ENCODE peak calls at places on chromosomes 16 and 17, in eight cellular contexts. One of them, this sample, is unnamed.

GRCh38 chr17:12955521-12955920 is 62.3 kb downstream of the ELAC2 start:
- DNase-seq in NCI-H1436: no peak
- DNase-seq in mucosa of gallbladder: no peak
- DNase-seq in stimulated activated CD4-positive, alpha-beta T cell treated with anti-CD3 and anti-CD28 coated beads, Interleukin-15, amount 100 ng/mL, for 1 hour: no peak
- DNase-seq in AG10803: no peak
- DNase-seq in Karpas-422: no peak
- DNase-seq in lower leg skin: no peak
- DNase-seq in cardiac muscle cell: no peak
- DNase-seq in this sample: no peak

GRCh38 chr16:6562985-6563384 is 769.7 kb upstream of the RBFOX1 start:
- DNase-seq in NCI-H1436: no peak
- DNase-seq in mucosa of gallbladder: no peak
- DNase-seq in stimulated activated CD4-positive, alpha-beta T cell treated with anti-CD3 and anti-CD28 coated beads, Interleukin-15, amount 100 ng/mL, for 1 hour: no peak
- DNase-seq in AG10803: no peak
- DNase-seq in Karpas-422: no peak
- DNase-seq in lower leg skin: no peak
- DNase-seq in cardiac muscle cell: no peak
- DNase-seq in this sample: no peak

GRCh38 chr17:75762513-75763268 is 2.3 kb downstream of the GALK1 start:
- DNase-seq in NCI-H1436: no peak
- DNase-seq in mucosa of gallbladder: no peak
- DNase-seq in stimulated activated CD4-positive, alpha-beta T cell treated with anti-CD3 and anti-CD28 coated beads, Interleukin-15, amount 100 ng/mL, for 1 hour: no peak
- DNase-seq in AG10803: no peak
- DNase-seq in Karpas-422: no peak
- DNase-seq in lower leg skin: no peak
- DNase-seq in cardiac muscle cell: no peak
- DNase-seq in this sample: no peak

GRCh38 chr16:88645941-88646340 is 4.9 kb downstream of the CYBA start:
- DNase-seq in NCI-H1436: no peak
- DNase-seq in mucosa of gallbladder: no peak
- DNase-seq in stimulated activated CD4-positive, alpha-beta T cell treated with anti-CD3 and anti-CD28 coated beads, Interleukin-15, amount 100 ng/mL, for 1 hour: no peak
- DNase-seq in AG10803: no peak
- DNase-seq in Karpas-422: no peak
- DNase-seq in lower leg skin: no peak
- DNase-seq in cardiac muscle cell: no peak
- DNase-seq in this sample: no peak

GRCh38 chr16:87765473-87765775 is 362 bp downstream of the KLHDC4 start:
- DNase-seq in NCI-H1436: no peak
- DNase-seq in mucosa of gallbladder: no peak
- DNase-seq in stimulated activated CD4-positive, alpha-beta T cell treated with anti-CD3 and anti-CD28 coated beads, Interleukin-15, amount 100 ng/mL, for 1 hour: no peak
- DNase-seq in AG10803: no peak
- DNase-seq in Karpas-422: peak
- DNase-seq in lower leg skin: no peak
- DNase-seq in cardiac muscle cell: peak
- DNase-seq in this sample: no peak

GRCh38 chr17:71118039-71118438 is 948.7 kb downstream of the KCNJ2 start:
- DNase-seq in NCI-H1436: peak
- DNase-seq in mucosa of gallbladder: no peak
- DNase-seq in stimulated activated CD4-positive, alpha-beta T cell treated with anti-CD3 and anti-CD28 coated beads, Interleukin-15, amount 100 ng/mL, for 1 hour: no peak
- DNase-seq in AG10803: no peak
- DNase-seq in Karpas-422: peak
- DNase-seq in lower leg skin: no peak
- DNase-seq in cardiac muscle cell: no peak
- DNase-seq in this sample: no peak

GRCh38 chr17:1644493-1645206 is 882 bp downstream of the SCARF1 start:
- DNase-seq in NCI-H1436: no peak
- DNase-seq in mucosa of gallbladder: no peak
- DNase-seq in stimulated activated CD4-positive, alpha-beta T cell treated with anti-CD3 and anti-CD28 coated beads, Interleukin-15, amount 100 ng/mL, for 1 hour: no peak
- DNase-seq in AG10803: peak
- DNase-seq in Karpas-422: no peak
- DNase-seq in lower leg skin: no peak
- DNase-seq in cardiac muscle cell: peak
- DNase-seq in this sample: peak

GRCh38 chr17:56926270-56926669 is 12.4 kb upstream of the TRIM25 start:
- DNase-seq in NCI-H1436: no peak
- DNase-seq in mucosa of gallbladder: no peak
- DNase-seq in stimulated activated CD4-positive, alpha-beta T cell treated with anti-CD3 and anti-CD28 coated beads, Interleukin-15, amount 100 ng/mL, for 1 hour: no peak
- DNase-seq in AG10803: no peak
- DNase-seq in Karpas-422: no peak
- DNase-seq in lower leg skin: no peak
- DNase-seq in cardiac muscle cell: no peak
- DNase-seq in this sample: no peak

GRCh38 chr16:55372792-55373488 is 48.9 kb downstream of the IRX6 start:
- DNase-seq in NCI-H1436: no peak
- DNase-seq in mucosa of gallbladder: no peak
- DNase-seq in stimulated activated CD4-positive, alpha-beta T cell treated with anti-CD3 and anti-CD28 coated beads, Interleukin-15, amount 100 ng/mL, for 1 hour: no peak
- DNase-seq in AG10803: peak
- DNase-seq in Karpas-422: no peak
- DNase-seq in lower leg skin: no peak
- DNase-seq in cardiac muscle cell: no peak
- DNase-seq in this sample: peak

GRCh38 chr17:5630434-5630833 is 46.1 kb upstream of the NLRP1 start:
- DNase-seq in NCI-H1436: no peak
- DNase-seq in mucosa of gallbladder: no peak
- DNase-seq in stimulated activated CD4-positive, alpha-beta T cell treated with anti-CD3 and anti-CD28 coated beads, Interleukin-15, amount 100 ng/mL, for 1 hour: no peak
- DNase-seq in AG10803: peak
- DNase-seq in Karpas-422: no peak
- DNase-seq in lower leg skin: no peak
- DNase-seq in cardiac muscle cell: peak
- DNase-seq in this sample: no peak

GRCh38 chr17:28524476-28525415 is 18.6 kb downstream of the FOXN1 start:
- DNase-seq in NCI-H1436: no peak
- DNase-seq in mucosa of gallbladder: peak
- DNase-seq in stimulated activated CD4-positive, alpha-beta T cell treated with anti-CD3 and anti-CD28 coated beads, Interleukin-15, amount 100 ng/mL, for 1 hour: no peak
- DNase-seq in AG10803: peak
- DNase-seq in Karpas-422: no peak
- DNase-seq in lower leg skin: no peak
- DNase-seq in cardiac muscle cell: peak
- DNase-seq in this sample: peak

GRCh38 chr16:66515543-66516171 is 34.3 kb downstream of the TK2 start:
- DNase-seq in NCI-H1436: no peak
- DNase-seq in mucosa of gallbladder: peak
- DNase-seq in stimulated activated CD4-positive, alpha-beta T cell treated with anti-CD3 and anti-CD28 coated beads, Interleukin-15, amount 100 ng/mL, for 1 hour: no peak
- DNase-seq in AG10803: peak
- DNase-seq in Karpas-422: peak
- DNase-seq in lower leg skin: no peak
- DNase-seq in cardiac muscle cell: peak
- DNase-seq in this sample: no peak

GRCh38 chr16:68987734-68988457 is 117.6 kb upstream of the HAS3 start:
- DNase-seq in NCI-H1436: no peak
- DNase-seq in mucosa of gallbladder: no peak
- DNase-seq in stimulated activated CD4-positive, alpha-beta T cell treated with anti-CD3 and anti-CD28 coated beads, Interleukin-15, amount 100 ng/mL, for 1 hour: no peak
- DNase-seq in AG10803: no peak
- DNase-seq in Karpas-422: peak
- DNase-seq in lower leg skin: no peak
- DNase-seq in cardiac muscle cell: no peak
- DNase-seq in this sample: no peak

GRCh38 chr17:57422574-57423164 is 166.3 kb downstream of the MSI2 start:
- DNase-seq in NCI-H1436: no peak
- DNase-seq in mucosa of gallbladder: no peak
- DNase-seq in stimulated activated CD4-positive, alpha-beta T cell treated with anti-CD3 and anti-CD28 coated beads, Interleukin-15, amount 100 ng/mL, for 1 hour: no peak
- DNase-seq in AG10803: peak
- DNase-seq in Karpas-422: peak
- DNase-seq in lower leg skin: no peak
- DNase-seq in cardiac muscle cell: peak
- DNase-seq in this sample: no peak

GRCh38 chr17:65557349-65558310 is 3.8 kb downstream of the AXIN2 start:
- DNase-seq in NCI-H1436: no peak
- DNase-seq in mucosa of gallbladder: no peak
- DNase-seq in stimulated activated CD4-positive, alpha-beta T cell treated with anti-CD3 and anti-CD28 coated beads, Interleukin-15, amount 100 ng/mL, for 1 hour: no peak
- DNase-seq in AG10803: peak
- DNase-seq in Karpas-422: no peak
- DNase-seq in lower leg skin: no peak
- DNase-seq in cardiac muscle cell: peak
- DNase-seq in this sample: peak

GRCh38 chr17:77873518-77874302 is 84.8 kb upstream of the TNRC6C start:
- DNase-seq in NCI-H1436: no peak
- DNase-seq in mucosa of gallbladder: no peak
- DNase-seq in stimulated activated CD4-positive, alpha-beta T cell treated with anti-CD3 and anti-CD28 coated beads, Interleukin-15, amount 100 ng/mL, for 1 hour: no peak
- DNase-seq in AG10803: no peak
- DNase-seq in Karpas-422: no peak
- DNase-seq in lower leg skin: no peak
- DNase-seq in cardiac muscle cell: no peak
- DNase-seq in this sample: no peak

GRCh38 chr17:48547839-48548686 is 3.2 kb upstream of the HOXB2 start:
- DNase-seq in NCI-H1436: peak
- DNase-seq in mucosa of gallbladder: no peak
- DNase-seq in stimulated activated CD4-positive, alpha-beta T cell treated with anti-CD3 and anti-CD28 coated beads, Interleukin-15, amount 100 ng/mL, for 1 hour: no peak
- DNase-seq in AG10803: peak
- DNase-seq in Karpas-422: no peak
- DNase-seq in lower leg skin: no peak
- DNase-seq in cardiac muscle cell: peak
- DNase-seq in this sample: peak

GRCh38 chr16:23362460-23363317 is 60.6 kb downstream of the SCNN1B start:
- DNase-seq in NCI-H1436: no peak
- DNase-seq in mucosa of gallbladder: peak
- DNase-seq in stimulated activated CD4-positive, alpha-beta T cell treated with anti-CD3 and anti-CD28 coated beads, Interleukin-15, amount 100 ng/mL, for 1 hour: no peak
- DNase-seq in AG10803: no peak
- DNase-seq in Karpas-422: no peak
- DNase-seq in lower leg skin: peak
- DNase-seq in cardiac muscle cell: peak
- DNase-seq in this sample: no peak

GRCh38 chr17:79740413-79740812 is 9.7 kb downstream of the ENPP7 start:
- DNase-seq in NCI-H1436: peak
- DNase-seq in mucosa of gallbladder: no peak
- DNase-seq in stimulated activated CD4-positive, alpha-beta T cell treated with anti-CD3 and anti-CD28 coated beads, Interleukin-15, amount 100 ng/mL, for 1 hour: no peak
- DNase-seq in AG10803: no peak
- DNase-seq in Karpas-422: no peak
- DNase-seq in lower leg skin: no peak
- DNase-seq in cardiac muscle cell: peak
- DNase-seq in this sample: no peak

GRCh38 chr17:60514500-60514899 is 11.5 kb downstream of the APPBP2 start:
- DNase-seq in NCI-H1436: no peak
- DNase-seq in mucosa of gallbladder: no peak
- DNase-seq in stimulated activated CD4-positive, alpha-beta T cell treated with anti-CD3 and anti-CD28 coated beads, Interleukin-15, amount 100 ng/mL, for 1 hour: no peak
- DNase-seq in AG10803: no peak
- DNase-seq in Karpas-422: no peak
- DNase-seq in lower leg skin: no peak
- DNase-seq in cardiac muscle cell: no peak
- DNase-seq in this sample: no peak

GRCh38 chr16:57299009-57299718 is 14.7 kb upstream of the PLLP start:
- DNase-seq in NCI-H1436: peak
- DNase-seq in mucosa of gallbladder: no peak
- DNase-seq in stimulated activated CD4-positive, alpha-beta T cell treated with anti-CD3 and anti-CD28 coated beads, Interleukin-15, amount 100 ng/mL, for 1 hour: no peak
- DNase-seq in AG10803: no peak
- DNase-seq in Karpas-422: no peak
- DNase-seq in lower leg skin: peak
- DNase-seq in cardiac muscle cell: no peak
- DNase-seq in this sample: no peak

GRCh38 chr16:66905633-66906539 is 12.8 kb downstream of the CDH16 start:
- DNase-seq in NCI-H1436: peak
- DNase-seq in mucosa of gallbladder: peak
- DNase-seq in stimulated activated CD4-positive, alpha-beta T cell treated with anti-CD3 and anti-CD28 coated beads, Interleukin-15, amount 100 ng/mL, for 1 hour: no peak
- DNase-seq in AG10803: no peak
- DNase-seq in Karpas-422: peak
- DNase-seq in lower leg skin: no peak
- DNase-seq in cardiac muscle cell: no peak
- DNase-seq in this sample: no peak

GRCh38 chr16:31458073-31458834 is 1.0 kb upstream of the ARMC5 start:
- DNase-seq in NCI-H1436: no peak
- DNase-seq in mucosa of gallbladder: no peak
- DNase-seq in stimulated activated CD4-positive, alpha-beta T cell treated with anti-CD3 and anti-CD28 coated beads, Interleukin-15, amount 100 ng/mL, for 1 hour: peak
- DNase-seq in AG10803: peak
- DNase-seq in Karpas-422: no peak
- DNase-seq in lower leg skin: no peak
- DNase-seq in cardiac muscle cell: peak
- DNase-seq in this sample: peak

GRCh38 chr16:68116256-68116853 is 31.2 kb downstream of the NFATC3 start:
- DNase-seq in NCI-H1436: no peak
- DNase-seq in mucosa of gallbladder: no peak
- DNase-seq in stimulated activated CD4-positive, alpha-beta T cell treated with anti-CD3 and anti-CD28 coated beads, Interleukin-15, amount 100 ng/mL, for 1 hour: no peak
- DNase-seq in AG10803: peak
- DNase-seq in Karpas-422: peak
- DNase-seq in lower leg skin: no peak
- DNase-seq in cardiac muscle cell: peak
- DNase-seq in this sample: no peak

GRCh38 chr17:80981062-80981902 is 10.4 kb upstream of the CHMP6 start:
- DNase-seq in NCI-H1436: no peak
- DNase-seq in mucosa of gallbladder: no peak
- DNase-seq in stimulated activated CD4-positive, alpha-beta T cell treated with anti-CD3 and anti-CD28 coated beads, Interleukin-15, amount 100 ng/mL, for 1 hour: no peak
- DNase-seq in AG10803: no peak
- DNase-seq in Karpas-422: peak
- DNase-seq in lower leg skin: no peak
- DNase-seq in cardiac muscle cell: no peak
- DNase-seq in this sample: no peak

GRCh38 chr16:84357191-84357651 is 11.1 kb upstream of the ATP2C2 start:
- DNase-seq in NCI-H1436: no peak
- DNase-seq in mucosa of gallbladder: no peak
- DNase-seq in stimulated activated CD4-positive, alpha-beta T cell treated with anti-CD3 and anti-CD28 coated beads, Interleukin-15, amount 100 ng/mL, for 1 hour: no peak
- DNase-seq in AG10803: peak
- DNase-seq in Karpas-422: no peak
- DNase-seq in lower leg skin: no peak
- DNase-seq in cardiac muscle cell: peak
- DNase-seq in this sample: peak

GRCh38 chr16:57624044-57624688 is 4.3 kb upstream of the ADGRG1 start:
- DNase-seq in NCI-H1436: no peak
- DNase-seq in mucosa of gallbladder: no peak
- DNase-seq in stimulated activated CD4-positive, alpha-beta T cell treated with anti-CD3 and anti-CD28 coated beads, Interleukin-15, amount 100 ng/mL, for 1 hour: no peak
- DNase-seq in AG10803: no peak
- DNase-seq in Karpas-422: no peak
- DNase-seq in lower leg skin: no peak
- DNase-seq in cardiac muscle cell: peak
- DNase-seq in this sample: peak

GRCh38 chr16:5032748-5033167 is 977 bp downstream of the NAGPA start:
- DNase-seq in NCI-H1436: no peak
- DNase-seq in mucosa of gallbladder: no peak
- DNase-seq in stimulated activated CD4-positive, alpha-beta T cell treated with anti-CD3 and anti-CD28 coated beads, Interleukin-15, amount 100 ng/mL, for 1 hour: no peak
- DNase-seq in AG10803: no peak
- DNase-seq in Karpas-422: no peak
- DNase-seq in lower leg skin: no peak
- DNase-seq in cardiac muscle cell: no peak
- DNase-seq in this sample: no peak

This sample was measured in islet precursor cell.